ENCODE peak calls at places on chromosome 20, in five cellular contexts. G is neural progenitor cell, Y is astrocyte of the cerebellum, J is AG04449, N is neural crest cell. K is an unnamed sample.

GRCh38 chr20:46031701-46032254 is 2.8 kb downstream of the SLC12A5 start:
- DNase-seq in G (peak), J (no peak), Y (no peak), N (no peak), K (no peak)

GRCh38 chr20:50810842-50811241 is 16.0 kb downstream of the BCAS4 start:
- DNase-seq in Y (no peak), G (no peak), N (no peak), J (no peak), K (no peak)

GRCh38 chr20:15604406-15604805 is 968.8 kb downstream of the KIF16B start:
- DNase-seq in J (no peak), N (no peak), G (no peak), Y (no peak), K (no peak)

GRCh38 chr20:50399003-50399916 is 110.9 kb upstream of the PTPN1 start:
- DNase-seq in N (no peak), Y (no peak), J (no peak), G (no peak), K (no peak)

GRCh38 chr20:21571841-21572690 is 58.2 kb upstream of the NKX2-2 start:
- DNase-seq in G (peak), N (no peak), J (no peak), Y (no peak), K (peak)

GRCh38 chr20:48467622-48468021 is 360.2 kb downstream of the PREX1 start:
- DNase-seq in N (no peak), J (no peak), Y (no peak), G (peak), K (no peak)

GRCh38 chr20:25644814-25645213 is 21.0 kb upstream of the NANP start:
- DNase-seq in J (no peak), G (no peak), N (no peak), Y (no peak), K (no peak)

GRCh38 chr20:59518881-59519706 is 85.2 kb upstream of the PHACTR3 start:
- DNase-seq in J (no peak), G (peak), N (no peak), Y (no peak), K (no peak)

GRCh38 chr20:21936261-21936660 is 230.8 kb downstream of the PAX1 start:
- DNase-seq in G (no peak), N (no peak), J (no peak), Y (no peak), K (no peak)

GRCh38 chr20:40467703-40468411 is 221.2 kb downstream of the MAFB start:
- DNase-seq in N (no peak), Y (no peak), J (no peak), G (no peak), K (no peak)

GRCh38 chr20:39146394-39146793 is 184.2 kb downstream of the DHX35 start:
- DNase-seq in J (no peak), N (no peak), G (peak), Y (no peak), K (no peak)

GRCh38 chr20:4544765-4545164 is 176.9 kb upstream of the PRND start:
- DNase-seq in N (no peak), G (no peak), Y (no peak), J (peak), K (no peak)

GRCh38 chr20:55216525-55217242 is 741.3 kb downstream of the DOK5 start:
- DNase-seq in G (no peak), N (no peak), Y (no peak), J (no peak), K (no peak)

GRCh38 chr20:57476073-57476526 is 48.8 kb downstream of the CTCFL start:
- DNase-seq in G (no peak), Y (no peak), J (no peak), N (no peak), K (no peak)

GRCh38 chr20:48599106-48599747 is 228.6 kb downstream of the PREX1 start:
- DNase-seq in Y (no peak), J (no peak), N (no peak), G (no peak), K (no peak)

GRCh38 chr20:57677323-57677982 is 32.4 kb downstream of the PMEPA1 start:
- DNase-seq in Y (no peak), G (no peak), N (no peak), J (no peak), K (no peak)

GRCh38 chr20:56504373-56505005 is 20.1 kb upstream of the FAM209A start:
- DNase-seq in N (peak), Y (no peak), G (peak), J (no peak), K (no peak)

GRCh38 chr20:14992071-14992654 is 654.8 kb upstream of the FLRT3 start:
- DNase-seq in J (no peak), N (no peak), G (no peak), Y (no peak), K (peak)

GRCh38 chr20:62088258-62089127 is 22.8 kb upstream of the TAF4 start:
- DNase-seq in J (no peak), Y (peak), G (no peak), N (no peak), K (peak)

GRCh38 chr20:19260412-19261090 is 48.1 kb downstream of the SLC24A3 start:
- DNase-seq in J (no peak), G (no peak), Y (no peak), N (no peak), K (peak)

GRCh38 chr20:25987073-25987927 is 290.6 kb upstream of the ZNF337 start:
- DNase-seq in J (no peak), N (no peak), G (peak), Y (no peak), K (no peak)

GRCh38 chr20:11354841-11355240 is 562.9 kb upstream of the BTBD3 start:
- DNase-seq in J (no peak), G (no peak), N (no peak), Y (no peak), K (no peak)

GRCh38 chr20:3811421-3812258 is 8.7 kb upstream of the AP5S1 start:
- DNase-seq in Y (peak), N (no peak), J (peak), G (no peak), K (peak)

GRCh38 chr20:10447028-10447427 is 11.9 kb downstream of the SLX4IP start:
- DNase-seq in G (no peak), J (peak), Y (peak), N (no peak), K (peak)

GRCh38 chr20:48831702-48832422 is 4.1 kb upstream of the PREX1 start:
- DNase-seq in Y (no peak), G (peak), N (no peak), J (no peak), K (peak)

GRCh38 chr20:19588731-19589130 is 169.3 kb upstream of the RIN2 start:
- DNase-seq in G (no peak), Y (no peak), N (no peak), J (no peak), K (no peak)

GRCh38 chr20:46705378-46705729 is 4.1 kb upstream of the SLC2A10 start:
- DNase-seq in J (peak), N (no peak), G (no peak), Y (no peak), K (peak)

GRCh38 chr20:24112360-24112759 is 123.8 kb upstream of the GGTLC1 start:
- DNase-seq in Y (no peak), J (no peak), G (no peak), N (no peak), K (no peak)

GRCh38 chr20:50270569-50270968 is 79.9 kb downstream of the CEBPB start:
- DNase-seq in Y (no peak), N (no peak), J (no peak), G (no peak), K (no peak)

GRCh38 chr20:63969851-63970713 is at the start of gene ZNF512B:
- DNase-seq in Y (no peak), G (peak), J (no peak), N (peak), K (no peak)
- TF ChIP-seq CTCF in Y (no peak), G (no peak), J (no peak), N (no peak), K (no peak)

DNA sequence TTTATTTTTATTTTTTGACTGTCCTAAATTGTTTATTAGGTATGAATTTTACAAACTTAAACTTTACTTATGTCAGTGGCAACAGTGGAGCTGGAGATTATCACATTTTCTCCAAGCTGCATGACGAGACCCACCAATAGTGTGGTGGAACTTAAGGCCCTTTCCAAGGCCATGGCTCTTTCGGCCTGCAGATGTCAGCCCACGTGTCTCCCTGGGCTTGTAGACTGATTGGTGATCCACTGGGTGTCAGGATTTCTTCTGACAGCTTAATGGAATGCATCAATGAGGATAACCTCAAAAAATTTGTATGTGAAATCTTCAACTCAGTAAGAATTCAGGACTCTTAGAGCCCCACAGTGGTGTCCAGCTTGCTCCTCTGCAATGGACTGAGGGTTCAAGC is 32.3 kb upstream of the OVOL2 start:
- DNase-seq in Y (no peak), G (no peak), N (no peak), J (no peak), K (no peak)
- TF ChIP-seq CTCF in Y (no peak), G (no peak), N (no peak), J (no peak), K (no peak)

DNA sequence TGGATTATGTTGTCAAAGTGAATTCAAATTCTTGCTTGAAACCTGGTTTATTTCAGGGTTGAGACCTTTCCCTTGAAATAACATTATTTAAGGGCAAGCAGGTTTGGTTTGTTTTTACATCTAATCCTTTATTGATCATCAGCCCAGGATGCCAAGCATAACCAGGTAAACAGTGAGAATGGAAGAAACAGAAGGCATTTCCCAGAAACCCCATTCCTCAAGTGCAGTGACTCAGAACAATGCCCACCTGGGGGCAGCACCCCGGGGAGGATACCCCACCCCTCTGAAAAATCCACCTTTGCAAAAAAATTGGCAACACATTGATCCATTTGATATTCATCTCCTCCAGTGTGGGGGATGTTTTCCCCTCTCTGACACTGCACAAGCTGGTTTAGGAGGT is 32.5 kb downstream of the POFUT1 start:
- DNase-seq in J (no peak), G (peak), N (no peak), Y (no peak), K (no peak)
- TF ChIP-seq CTCF in J (no peak), G (no peak), N (no peak), Y (peak), K (no peak)

GRCh38 chr20:13130100-13130706 is 90.9 kb upstream of the ISM1 start:
- DNase-seq in G (no peak), J (no peak), N (no peak), Y (no peak), K (no peak)
- TF ChIP-seq CTCF in G (no peak), J (no peak), N (no peak), Y (no peak), K (no peak)

GRCh38 chr20:64223526-64224067 is 32.0 kb upstream of the PCMTD2 start:
- DNase-seq in J (no peak), N (peak), G (peak), Y (no peak), K (no peak)
- TF ChIP-seq CTCF in J (peak), N (peak), G (peak), Y (peak), K (peak)

DNA sequence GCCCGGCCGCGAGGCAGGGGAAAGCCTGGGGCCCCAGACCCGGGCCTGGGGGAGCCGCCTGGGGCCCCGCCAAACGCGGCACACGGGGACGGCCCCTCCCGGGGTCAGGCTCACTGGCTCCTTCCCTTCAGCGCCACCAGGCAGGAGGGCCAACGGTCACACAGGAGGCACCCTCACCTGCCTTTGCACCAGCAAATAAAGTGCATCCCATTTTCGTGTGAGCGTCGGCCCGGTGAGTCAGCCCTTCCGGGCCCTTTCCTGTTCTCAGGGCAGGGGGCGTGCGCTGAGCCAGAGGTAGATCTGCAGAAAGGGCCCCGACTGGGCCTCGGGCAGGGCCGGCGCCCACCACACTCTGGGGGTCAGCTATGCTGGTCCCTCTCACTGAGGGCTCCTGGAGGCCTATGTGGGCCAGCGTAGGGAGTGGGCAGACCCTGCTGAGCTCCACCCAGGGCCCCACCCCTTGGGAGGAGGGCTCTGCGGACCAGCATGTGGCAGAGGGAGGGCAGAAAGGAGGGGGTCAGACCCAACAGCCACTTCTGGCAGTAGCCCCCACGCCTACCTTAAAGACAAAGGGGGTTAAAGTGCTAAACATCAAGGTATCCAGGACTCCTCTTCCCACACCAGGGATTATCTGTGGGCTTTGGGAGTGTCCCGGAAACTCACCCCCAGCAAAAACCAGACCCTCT is 931 bp upstream of the UCKL1 start:
- DNase-seq in Y (no peak), J (no peak), G (peak), N (peak), K (no peak)
- TF ChIP-seq CTCF in Y (peak), J (no peak), G (peak), N (no peak), K (peak)

DNA sequence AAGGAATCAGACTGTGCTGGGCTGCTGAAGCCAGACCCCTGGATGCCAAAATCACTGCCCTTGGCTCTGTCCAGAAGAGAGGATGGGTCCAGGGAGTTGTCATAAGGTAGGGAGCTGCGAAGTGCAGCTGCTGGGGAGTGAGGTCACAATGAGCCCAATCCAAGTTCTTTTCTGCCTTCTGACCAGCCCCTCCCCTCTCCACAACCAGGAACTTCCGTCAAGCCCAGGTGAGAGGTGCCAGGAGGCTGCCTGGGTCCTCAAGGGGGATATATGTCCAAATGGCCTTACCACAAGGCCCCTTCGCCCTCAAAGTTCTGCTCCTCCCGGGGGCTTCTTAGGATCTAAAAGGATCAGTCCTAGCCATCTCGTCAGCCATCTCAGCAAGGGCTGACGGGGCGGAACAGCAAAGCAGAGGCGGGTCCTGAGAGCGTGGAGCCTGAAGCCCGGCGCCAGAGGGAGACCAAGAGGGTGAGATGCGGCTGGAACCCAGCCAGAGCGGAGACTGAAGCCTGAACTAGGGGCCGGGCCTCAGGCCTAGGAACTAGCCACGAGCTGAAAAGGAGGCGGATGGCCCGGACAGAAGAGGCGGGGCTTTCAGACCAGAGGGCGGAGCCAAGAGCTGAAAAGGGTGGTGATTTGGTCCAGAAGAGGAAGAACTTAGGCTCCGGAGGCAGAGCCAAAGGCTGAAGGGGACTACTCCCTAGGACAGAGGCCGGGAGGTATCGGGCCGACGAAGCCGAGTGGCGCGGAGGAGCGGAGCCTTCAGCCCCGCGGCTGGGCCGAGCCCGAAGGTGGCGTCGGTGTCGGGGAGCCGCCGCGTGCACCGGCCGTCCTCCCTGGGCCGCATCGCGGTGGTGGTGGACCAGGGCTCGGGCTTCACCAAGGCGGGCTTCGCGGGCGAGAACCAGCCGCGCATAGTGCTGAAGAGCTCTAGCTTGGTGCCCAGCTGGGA is at the start of gene ACTL10:
- DNase-seq in N (peak), G (peak), J (peak), Y (peak), K (peak)
- TF ChIP-seq CTCF in N (no peak), G (no peak), J (peak), Y (peak), K (peak)

DNA sequence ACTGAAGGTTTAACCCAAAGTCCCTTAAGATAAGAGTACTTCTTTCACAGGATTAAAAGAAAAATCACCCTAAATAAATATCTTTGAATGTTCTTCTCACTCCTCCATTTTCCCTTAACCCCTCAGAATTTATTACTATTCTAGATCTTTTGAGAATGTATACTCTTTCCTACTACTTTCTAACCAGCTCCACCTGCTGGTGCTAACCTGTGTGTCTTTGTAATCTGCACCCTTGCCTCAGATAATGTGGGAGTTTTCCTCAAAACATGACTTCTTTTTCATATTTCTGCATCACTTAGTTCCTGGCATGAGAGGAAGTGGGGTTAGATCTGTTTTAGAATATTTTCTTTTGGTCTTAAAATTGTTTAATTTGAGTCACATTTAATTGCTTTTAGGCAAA is 394.2 kb downstream of the BMP2 start:
- DNase-seq in Y (peak), J (no peak), N (no peak), G (peak), K (no peak)
- TF ChIP-seq CTCF in Y (peak), J (no peak), N (peak), G (peak), K (peak)

GRCh38 chr20:6178537-6178936 is 55.7 kb upstream of the FERMT1 start:
- DNase-seq in J (no peak), Y (peak), N (peak), G (peak), K (peak)

GRCh38 chr20:6180531-6180930 is 57.7 kb upstream of the FERMT1 start:
- DNase-seq in J (no peak), Y (no peak), N (no peak), G (no peak), K (no peak)

GRCh38 chr20:6185268-6185667 is 62.4 kb upstream of the FERMT1 start:
- DNase-seq in J (no peak), G (peak), Y (no peak), N (no peak), K (no peak)

DNA sequence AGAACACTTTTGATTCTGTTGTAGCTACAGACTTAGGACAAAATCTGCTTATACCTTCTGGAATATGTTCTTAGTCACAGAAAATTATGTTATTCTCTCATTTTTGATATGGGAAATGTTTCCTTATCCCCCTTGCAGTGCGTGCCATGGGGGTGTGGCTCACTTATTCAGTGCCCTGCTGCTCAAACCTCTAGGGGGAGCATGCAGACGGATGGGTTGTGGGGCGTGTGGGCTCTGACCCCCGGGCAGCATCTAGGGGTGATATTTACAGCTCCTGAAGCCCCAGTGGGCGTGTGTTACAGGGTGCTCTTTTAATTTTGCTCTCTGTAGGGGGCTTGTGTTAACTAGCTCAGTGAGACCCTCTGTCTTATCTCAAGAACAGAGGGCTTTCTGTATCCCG is 61.3 kb upstream of the FERMT1 start:
- DNase-seq in G (no peak), N (no peak), J (no peak), Y (no peak), K (no peak)
- TF ChIP-seq CTCF in G (peak), N (no peak), J (no peak), Y (peak), K (no peak)

GRCh38 chr20:23101696-23102095 is 15.6 kb upstream of the CD93 start:
- DNase-seq in N (no peak), Y (no peak), J (no peak), G (no peak), K (no peak)

GRCh38 chr20:23105193-23105592 is 19.1 kb upstream of the CD93 start:
- DNase-seq in J (no peak), G (no peak), N (no peak), Y (no peak), K (no peak)

GRCh38 chr20:23108871-23109270 is 22.7 kb upstream of the CD93 start:
- DNase-seq in Y (no peak), G (no peak), N (no peak), J (no peak), K (no peak)

GRCh38 chr20:23103284-23104018 is 17.3 kb upstream of the CD93 start:
- DNase-seq in G (no peak), J (no peak), N (no peak), Y (no peak), K (no peak)

DNA sequence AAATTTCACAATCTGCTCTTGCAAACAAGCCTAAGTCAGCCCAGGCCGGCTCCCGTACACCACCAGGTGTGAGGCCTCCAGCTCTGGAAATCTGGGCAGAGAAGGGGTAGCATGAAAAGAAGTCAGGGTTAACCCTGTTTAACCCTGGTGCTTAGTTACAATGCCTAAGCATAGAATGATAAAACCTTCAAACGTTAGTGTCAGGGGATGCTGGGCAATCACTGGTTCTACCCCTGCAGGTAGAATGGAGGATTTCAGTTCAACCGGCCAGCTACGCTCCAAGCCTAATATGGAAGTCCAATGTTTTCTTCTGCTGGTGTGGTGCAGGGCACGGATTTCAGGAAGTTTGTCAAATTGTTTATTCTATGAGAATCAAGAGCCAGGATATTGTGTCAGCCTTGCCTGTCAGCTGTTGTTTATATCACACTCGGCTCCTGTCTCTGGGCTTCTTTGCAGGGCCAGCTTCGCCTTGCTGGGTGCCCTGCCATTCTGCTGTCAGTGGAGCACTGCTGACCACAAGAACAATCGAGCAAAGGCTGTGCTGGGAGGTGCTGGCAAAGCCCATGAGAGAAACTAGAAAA is 20.2 kb upstream of the CD93 start:
- DNase-seq in N (no peak), Y (no peak), G (no peak), J (no peak), K (no peak)
- TF ChIP-seq CTCF in N (peak), Y (no peak), G (no peak), J (no peak), K (no peak)